ENCODE peak calls at places on chromosome 22, in four cellular contexts. J is HAP-1, W is gastrocnemius medialis, N is body of pancreas. T is an unnamed sample.

GRCh38 chr22:31906086-31906485 is 38.2 kb upstream of the YWHAH start:
- DNase-seq in J (no peak), W (no peak), N (no peak), T (no peak)

GRCh38 chr22:24521791-24522245 is 26.7 kb downstream of the UPB1 start:
- DNase-seq in W (no peak), N (peak; percentile 57), J (peak; percentile 49), T (peak; percentile 87)

GRCh38 chr22:33756508-33756949 is 163.7 kb downstream of the LARGE1 start:
- DNase-seq in J (no peak), W (no peak), N (no peak), T (no peak)

GRCh38 chr22:28442951-28443876 is 236.4 kb downstream of the TTC28 start:
- DNase-seq in W (peak; percentile 70), J (peak; percentile 79), N (peak; percentile 66), T (peak; percentile 79)

GRCh38 chr22:39283312-39284141 is 35.9 kb downstream of the RPL3 start:
- DNase-seq in J (no peak), W (peak; percentile 94), N (no peak), T (peak; percentile 89)

GRCh38 chr22:50705851-50706351 is 32.1 kb upstream of the ACR start:
- DNase-seq in W (no peak), J (no peak), N (no peak), T (peak; percentile 81)

GRCh38 chr22:19822301-19823117 is 32.2 kb downstream of the GNB1L start:
- DNase-seq in W (no peak), J (no peak), N (peak; percentile 6), T (no peak)

GRCh38 chr22:27749597-27750225 is 51.8 kb downstream of the MN1 start:
- DNase-seq in J (peak; percentile 37), N (no peak), W (no peak), T (no peak)

GRCh38 chr22:25729016-25729415 is 13.0 kb upstream of the MYO18B start:
- DNase-seq in J (no peak), N (no peak), W (no peak), T (no peak)

GRCh38 chr22:48898524-48899377 is 928.9 kb downstream of the BRD1 start:
- DNase-seq in W (no peak), N (no peak), J (no peak), T (peak; percentile 44)

GRCh38 chr22:27474711-27475547 is 326.6 kb downstream of the MN1 start:
- DNase-seq in N (no peak), J (no peak), W (no peak), T (peak; percentile 82)

GRCh38 chr22:26918236-26918635 is 260.8 kb downstream of the MIAT start:
- DNase-seq in J (no peak), W (no peak), N (no peak), T (peak; percentile 66)

GRCh38 chr22:44172370-44173108 is 8.2 kb upstream of the PARVG start:
- DNase-seq in J (no peak), N (peak; percentile 25), W (peak; percentile 48), T (no peak)

GRCh38 chr22:41446057-41446501 is 522 bp downstream of the TOB2 start:
- DNase-seq in W (no peak), J (peak; percentile 44), N (peak; percentile 52), T (peak; percentile 36)

GRCh38 chr22:19974233-19974861 is 32.7 kb upstream of the TXNRD2 start:
- DNase-seq in J (peak; percentile 87), W (no peak), N (no peak), T (peak; percentile 97)

GRCh38 chr22:25153961-25154685 is 45.5 kb upstream of the CRYBB3 start:
- DNase-seq in W (peak; percentile 94), J (no peak), N (peak; percentile 41), T (peak; percentile 90)

GRCh38 chr22:27195104-27195503 is 537.7 kb downstream of the MIAT start:
- DNase-seq in W (no peak), N (no peak), J (no peak), T (peak; percentile 51)

GRCh38 chr22:49322231-49322630 is 505.4 kb downstream of the BRD1 start:
- DNase-seq in J (no peak), N (no peak), W (no peak), T (no peak)

GRCh38 chr22:42431401-42432019 is 693 bp downstream of the NFAM1 start:
- DNase-seq in W (no peak), J (no peak), N (no peak), T (peak; percentile 57)

GRCh38 chr22:20027966-20028854 is 7.3 kb downstream of the TANGO2 start:
- DNase-seq in J (peak; percentile 30), W (no peak), N (no peak), T (no peak)

GRCh38 chr22:41907436-41908401 is 7.2 kb downstream of the SHISA8 start:
- DNase-seq in W (no peak), N (no peak), J (no peak), T (peak; percentile 92)

GRCh38 chr22:17077255-17077654 is 7.5 kb upstream of the IL17RA start:
- DNase-seq in W (no peak), J (no peak), N (no peak), T (peak; percentile 58)

GRCh38 chr22:30279389-30279788 is 9.9 kb downstream of the CASTOR1 start:
- DNase-seq in W (peak; percentile 38), N (no peak), J (no peak), T (peak; percentile 66)

GRCh38 chr22:26718905-26719304 is 61.5 kb downstream of the MIAT start:
- DNase-seq in W (no peak), N (no peak), J (no peak), T (peak; percentile 87)

GRCh38 chr22:29814003-29814402 is 24.1 kb downstream of the ASCC2 start:
- DNase-seq in J (no peak), W (peak; percentile 53), N (no peak), T (no peak)

GRCh38 chr22:40400173-40400572 is 29.8 kb downstream of the SGSM3 start:
- DNase-seq in J (no peak), N (no peak), W (no peak), T (no peak)

GRCh38 chr22:17065433-17065832 is 19.4 kb upstream of the IL17RA start:
- DNase-seq in J (no peak), N (no peak), W (peak; percentile 28), T (no peak)

GRCh38 chr22:26579331-26579886 is 10.5 kb downstream of the TPST2 start:
- DNase-seq in W (no peak), J (no peak), N (no peak), T (no peak)

GRCh38 chr22:19849800-19850481 is 4.7 kb downstream of the GNB1L start:
- DNase-seq in N (no peak), J (no peak), W (no peak), T (peak; percentile 6)

DNA sequence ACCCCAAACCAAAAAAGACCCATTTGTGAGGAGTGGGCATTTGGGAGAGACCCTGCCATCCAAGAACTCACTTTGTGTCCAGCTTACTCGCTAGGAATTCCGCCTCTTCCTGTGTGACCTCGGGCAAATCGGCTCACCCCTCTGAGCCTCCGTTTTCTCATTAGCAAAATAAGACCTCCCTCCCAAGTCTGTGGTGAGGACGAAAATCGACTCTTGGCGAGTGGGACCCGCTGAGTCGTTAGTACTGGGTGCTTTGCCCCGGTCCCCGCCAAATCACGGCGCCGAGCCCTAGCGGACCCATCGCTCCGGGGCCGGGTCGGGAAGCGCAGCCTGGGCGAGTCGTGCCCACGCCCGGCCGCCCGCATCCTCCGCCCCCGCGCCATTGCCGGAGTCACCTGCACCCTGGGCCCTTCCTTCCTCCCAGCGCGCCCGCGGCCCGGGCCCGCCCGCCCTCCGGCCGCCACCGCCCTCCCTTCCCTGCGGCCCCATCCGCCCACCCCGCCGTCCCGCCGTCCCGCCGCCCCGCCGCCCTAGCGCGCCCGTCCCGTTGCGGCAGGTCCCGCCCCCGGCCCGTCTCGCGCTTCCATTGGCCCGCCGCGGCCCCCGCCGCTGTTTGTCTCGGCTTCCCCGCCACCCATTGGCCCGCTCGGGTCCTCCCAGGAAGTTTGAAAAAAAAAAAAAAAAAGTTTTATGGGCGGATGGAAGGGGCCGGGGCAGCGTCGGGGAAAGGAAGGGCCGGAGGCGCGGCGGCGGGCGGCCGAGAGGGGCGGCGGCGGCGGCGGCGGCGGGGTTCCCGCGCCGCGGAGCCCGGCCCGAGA is 48.9 kb downstream of the TRIOBP start:
- DNase-seq in W (peak; percentile 89), J (peak; percentile 95), N (peak; percentile 90), T (peak; percentile 99)
- H3K4me1 ChIP-seq in W (peaks cover 31% of the 10 kb centered on the region), J (peaks cover 5% of the 10 kb centered on the region), N (peaks cover 52% of the 10 kb centered on the region), T (peaks cover 72% of the 10 kb centered on the region)

GRCh38 chr22:36343720-36344105 is 44.1 kb downstream of the MYH9 start:
- DNase-seq in N (peak; percentile 38), J (no peak), W (no peak), T (peak; percentile 25)
- H3K4me1 ChIP-seq in N (peaks cover 62% of the 10 kb centered on the region), J (no peaks in the 10 kb centered on the region), W (peaks cover 22% of the 10 kb centered on the region), T (peaks cover 59% of the 10 kb centered on the region)

DNA sequence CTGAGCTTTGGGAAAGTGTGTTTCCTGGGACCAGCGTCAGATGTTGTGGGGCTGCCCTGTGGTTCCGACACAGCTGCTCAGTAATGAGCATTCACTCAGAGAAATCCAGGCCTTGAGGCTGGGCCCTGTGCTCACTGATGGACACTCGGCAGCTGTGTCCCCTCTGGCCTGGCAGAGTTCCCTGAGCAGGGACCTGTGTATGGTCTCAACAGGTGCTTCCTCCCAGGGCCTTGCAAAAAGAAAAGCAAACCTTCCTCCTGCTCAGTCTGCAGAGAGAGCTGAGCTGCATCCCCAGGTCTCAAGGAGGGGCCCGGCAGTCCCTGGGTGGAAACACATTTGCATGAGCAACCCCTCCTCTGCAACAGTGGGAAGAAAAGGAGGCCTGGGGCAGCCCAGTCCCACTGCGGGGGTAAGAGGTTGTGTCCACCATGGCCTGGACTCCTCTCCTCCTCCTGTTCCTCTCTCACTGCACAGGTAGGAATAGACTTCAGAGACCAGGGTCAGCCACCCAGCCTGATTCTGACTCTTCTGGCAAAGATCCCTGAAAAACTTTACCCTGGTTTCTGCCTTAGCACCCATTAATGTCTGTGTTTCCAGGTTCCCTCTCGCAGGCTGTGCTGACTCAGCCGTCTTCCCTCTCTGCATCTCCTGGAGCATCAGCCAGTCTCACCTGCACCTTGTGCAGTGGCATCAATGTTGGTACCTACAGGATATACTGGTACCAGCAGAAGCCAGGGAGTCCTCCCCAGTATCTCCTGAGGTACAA is 131.2 kb downstream of the VPREB1 start:
- DNase-seq in J (no peak), N (no peak), W (no peak), T (peak; percentile 19)
- H3K4me1 ChIP-seq in J (no peaks in the 10 kb centered on the region), N (no peaks in the 10 kb centered on the region), W (no peaks in the 10 kb centered on the region), T (no peaks in the 10 kb centered on the region)

GRCh38 chr22:37660709-37661045 is 2.2 kb downstream of the PDXP start:
- DNase-seq in N (no peak), W (no peak), J (no peak), T (no peak)

GRCh38 chr22:37659066-37659896 is 758 bp downstream of the PDXP start:
- DNase-seq in N (peak; percentile 57), J (no peak), W (no peak), T (peak; percentile 29)

GRCh38 chr22:37659897-37660708 is 1.6 kb downstream of the PDXP start:
- DNase-seq in W (no peak), N (no peak), J (no peak), T (peak; percentile 42)

GRCh38 chr22:37662039-37662438 is 3.5 kb downstream of the PDXP start:
- DNase-seq in N (no peak), J (no peak), W (no peak), T (peak; percentile 31)

DNA sequence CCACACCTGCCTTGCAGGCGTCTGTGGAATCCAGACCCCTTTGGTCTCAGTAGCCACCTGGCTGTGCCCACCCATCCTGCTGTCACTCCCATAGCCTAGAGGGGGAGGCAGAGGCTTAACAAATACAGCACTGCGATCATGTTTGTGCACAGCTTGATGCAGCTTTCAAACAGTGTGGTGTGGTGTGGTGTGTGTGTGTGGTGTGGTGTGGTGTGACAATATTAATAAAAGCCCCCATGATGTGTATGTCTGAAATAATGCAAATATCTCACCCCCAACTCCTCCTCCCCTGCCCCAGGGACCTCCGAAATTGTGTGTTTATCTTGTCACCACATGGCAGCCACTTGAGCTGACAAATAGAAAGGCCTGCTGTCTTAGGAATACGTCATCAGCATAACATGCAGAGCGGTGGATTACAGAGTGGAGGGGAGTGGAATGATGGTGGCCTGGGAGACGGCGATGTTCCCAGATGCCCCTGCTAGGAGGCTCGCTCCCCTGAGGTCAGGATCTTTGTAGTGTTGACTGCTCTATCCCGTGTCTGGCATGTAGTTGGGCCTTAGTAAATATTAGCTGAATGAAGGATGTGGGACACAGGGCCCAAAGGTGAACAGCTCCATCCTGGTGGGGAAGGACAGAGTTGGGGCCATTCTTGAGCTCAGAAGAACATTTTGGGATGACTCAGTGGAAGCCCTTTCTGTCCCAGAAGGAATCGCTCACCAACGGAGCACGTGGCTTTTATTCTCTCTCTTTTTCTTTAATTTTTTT is 2.8 kb downstream of the PDXP start:
- DNase-seq in J (no peak), W (no peak), N (no peak), T (peak; percentile 96)
- H3K4me1 ChIP-seq in J (peaks cover 18% of the 10 kb centered on the region), W (peaks cover 48% of the 10 kb centered on the region), N (peaks cover 31% of the 10 kb centered on the region), T (peaks cover 27% of the 10 kb centered on the region)